ENCODE peak calls at places on chromosomes 5 and 9, in ten cellular contexts. L, F, S, G, U, O, M, P, R and D are unnamed samples.

GRCh38 chr5:179343902-179344300 is 1.4 kb downstream of the ADAMTS2 start:
- DNase-seq in F (no peak), M (no peak), O (peak), R (peak), P (peak), S (no peak), L (peak), G (no peak), U (no peak), D (no peak)

GRCh38 chr5:100790170-100790665 is 112.9 kb downstream of the ST8SIA4 start:
- DNase-seq in P (peak), G (no peak), R (no peak), L (peak), M (no peak), F (no peak), U (no peak), S (no peak), O (no peak), D (no peak)

GRCh38 chr5:86684222-86684621 is 66.5 kb downstream of the COX7C start:
- DNase-seq in S (no peak), P (no peak), R (no peak), O (no peak), L (no peak), G (no peak), U (no peak), F (no peak), M (no peak), D (no peak)

GRCh38 chr5:57642698-57643097 is 160.1 kb upstream of the ACTBL2 start:
- DNase-seq in F (no peak), L (no peak), M (no peak), U (no peak), S (no peak), R (no peak), P (no peak), G (no peak), O (no peak), D (no peak)

GRCh38 chr5:110854200-110854599 is 115.4 kb downstream of the SLC25A46 start:
- DNase-seq in O (peak), G (no peak), L (no peak), P (no peak), R (no peak), S (no peak), M (no peak), F (no peak), U (no peak), D (no peak)

GRCh38 chr5:69206528-69207190 is 17.3 kb downstream of the CENPH start:
- DNase-seq in M (no peak), S (no peak), U (no peak), L (no peak), F (no peak), O (peak), G (no peak), R (no peak), P (no peak), D (no peak)

GRCh38 chr5:72818866-72819534 is 2.5 kb downstream of the TNPO1 start:
- DNase-seq in L (peak), S (peak), U (peak), M (peak), R (peak), O (peak), P (peak), G (no peak), F (peak), D (peak)

GRCh38 chr9:101601904-101602765 is 7.4 kb upstream of the PPP3R2 start:
- DNase-seq in U (no peak), R (no peak), O (peak), P (peak), G (no peak), S (peak), F (no peak), L (peak), M (no peak), D (no peak)

GRCh38 chr9:135209852-135210251 is 122.4 kb downstream of the OLFM1 start:
- DNase-seq in S (no peak), M (no peak), P (no peak), G (no peak), U (no peak), O (peak), R (no peak), L (no peak), F (no peak), D (no peak)